ENCODE peak calls at places on chromosomes 16 and 17, in nine cellular contexts. H is prostate gland, W is RWPE2, P is gastrocnemius medialis, F is K562, G is mammary epithelial cell, U is sigmoid colon, B is stomach, C is Panc1. R is an unnamed sample. For H3K9me3, the result is how much of the 10 kb centered on the place peaks cover.

GRCh38 chr17:49766918-49767530 is 3.1 kb upstream of the FAM117A start:
- DNase-seq in G (no peak), H (no peak), B (no peak), W (no peak), C (no peak), F (no peak), U (no peak), P (no peak), R (no peak)

GRCh38 chr16:50679676-50680555 is 1.2 kb downstream of the SNX20 start:
- DNase-seq in C (no peak), H (no peak), W (no peak), B (no peak), U (no peak), G (no peak), F (no peak), P (no peak), R (no peak)

GRCh38 chr16:3007957-3008748 is 4.6 kb upstream of the CLDN9 start:
- DNase-seq in P (no peak), H (no peak), F (peak), U (no peak), B (no peak), G (no peak), C (no peak), W (no peak), R (no peak)

GRCh38 chr17:74527081-74527480 is 4.2 kb downstream of the CD300LB start:
- DNase-seq in P (no peak), B (no peak), C (no peak), U (no peak), H (no peak), G (no peak), W (no peak), F (no peak), R (no peak)

GRCh38 chr17:76725580-76726230 is 701 bp downstream of the JMJD6 start:
- DNase-seq in B (peak), F (peak), P (peak), C (no peak), G (peak), W (no peak), U (peak), H (peak), R (peak)

GRCh38 chr16:21301895-21302291 is 23.8 kb upstream of the CRYM start:
- DNase-seq in U (no peak), P (no peak), C (peak), F (no peak), B (no peak), H (no peak), G (no peak), W (no peak), R (no peak)

GRCh38 chr16:70804153-70804728 is 3.3 kb upstream of the VAC14 start:
- DNase-seq in H (no peak), G (peak), F (no peak), C (peak), U (no peak), W (no peak), B (no peak), P (no peak), R (no peak)

GRCh38 chr17:57288034-57288752 is 31.9 kb downstream of the MSI2 start:
- DNase-seq in F (no peak), W (no peak), G (no peak), H (no peak), B (no peak), U (no peak), C (no peak), P (peak), R (peak)

GRCh38 chr16:4860727-4861342 is 13.6 kb downstream of the UBN1 start:
- DNase-seq in G (no peak), U (no peak), H (no peak), C (no peak), B (no peak), W (no peak), P (no peak), F (no peak), R (no peak)

DNA sequence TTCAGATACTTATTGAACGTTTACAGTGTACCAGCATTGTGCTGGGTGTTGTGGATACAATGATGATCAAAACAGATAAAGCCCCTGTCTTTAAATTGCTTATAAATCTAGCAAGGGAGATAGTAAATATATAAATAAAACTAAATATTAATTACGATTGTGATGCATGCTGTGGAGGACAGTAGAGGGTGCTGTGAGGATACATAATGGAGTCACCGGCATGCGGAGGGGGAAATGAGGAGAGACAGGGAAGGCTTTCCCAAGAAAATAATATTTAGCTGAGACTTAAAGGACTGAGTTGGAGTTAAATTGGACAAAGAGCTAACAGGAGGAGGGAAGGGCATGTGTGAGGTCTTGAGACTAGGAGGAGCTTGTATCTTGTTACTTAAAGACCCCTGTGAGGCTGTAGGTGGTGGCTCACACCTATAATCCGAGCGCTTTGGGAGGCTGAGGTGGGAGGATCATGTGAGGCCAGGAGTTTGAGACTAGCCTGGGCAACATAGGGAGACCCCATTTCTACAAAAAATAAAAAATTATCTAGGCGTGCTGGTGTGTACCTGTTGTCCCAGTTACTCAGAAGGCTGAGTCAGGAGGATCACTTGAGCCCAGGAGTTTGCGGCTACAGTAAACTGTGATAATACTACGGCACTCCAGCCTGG is 2.4 kb downstream of the DHRS7B start:
- DNase-seq in H (peak), B (no peak), U (no peak), P (peak), F (no peak), C (no peak), G (no peak), W (no peak), R (peak)
- TF ChIP-seq CTCF in H (no peak), B (no peak), U (peak), P (peak), F (peak), C (peak), G (peak), W (peak), R (peak)

DNA sequence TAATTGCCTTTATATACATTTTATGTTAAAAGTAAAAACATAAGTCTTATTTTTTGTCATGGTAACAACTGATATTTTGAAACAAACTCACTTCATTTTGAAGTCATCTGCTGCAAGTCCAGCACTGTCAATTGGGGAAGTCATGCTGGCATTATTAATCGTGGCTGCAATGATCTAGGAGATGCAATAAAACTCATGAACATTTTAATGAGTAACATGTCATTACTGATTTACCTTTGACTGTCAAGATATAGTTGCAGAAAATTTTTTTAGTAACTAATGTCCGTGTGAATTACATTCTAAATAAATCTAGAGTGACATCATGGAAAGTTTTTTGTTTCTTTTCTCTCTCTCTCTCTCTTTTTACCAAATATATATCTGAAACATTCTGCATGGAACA is 17.4 kb upstream of the KRT24 start:
- DNase-seq in U (no peak), W (no peak), H (no peak), F (no peak), C (no peak), G (no peak), B (no peak), P (no peak), R (no peak)
- H3K4me3 ChIP-seq in U (no peak), W (no peak), H (no peak), F (no peak), C (no peak), G (no peak), B (no peak), P (no peak), R (no peak)

DNA sequence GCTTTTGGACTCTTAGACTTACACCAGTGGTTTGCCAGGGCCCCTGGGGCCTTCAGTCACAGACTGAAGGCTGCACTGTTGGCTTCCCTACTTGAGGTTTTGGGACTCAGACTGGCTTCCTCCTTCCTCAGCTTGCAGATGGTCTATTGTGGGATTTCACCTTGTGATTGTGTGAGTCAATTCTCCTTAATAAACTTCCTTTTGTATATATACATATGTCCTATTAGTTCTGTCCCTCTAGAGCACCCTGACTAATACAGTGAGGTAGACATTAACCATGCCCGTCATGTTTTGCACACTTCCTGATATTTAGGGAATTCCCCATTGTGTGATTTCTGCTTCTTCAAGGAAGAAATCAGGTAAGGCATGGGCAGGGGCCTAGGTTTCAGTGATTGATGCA is 147.8 kb upstream of the CA10 start:
- DNase-seq in H (no peak), F (no peak), W (no peak), P (no peak), U (no peak), B (no peak), G (peak), C (no peak), R (no peak)
- H3K9me3 ChIP-seq in H (under half), F (under half), W (under half), P (under half), U (under half), B (under half), G (under half), C (under half), R (under half)

GRCh38 chr17:10116676-10117075 is 81.7 kb downstream of the GAS7 start:
- DNase-seq in G (no peak), P (no peak), U (no peak), H (no peak), B (no peak), F (no peak), W (no peak), C (no peak), R (no peak)

GRCh38 chr17:10117085-10117484 is 81.3 kb downstream of the GAS7 start:
- DNase-seq in C (no peak), G (no peak), H (no peak), F (no peak), W (no peak), B (no peak), P (no peak), U (no peak), R (no peak)

GRCh38 chr17:10116267-10116666 is 82.1 kb downstream of the GAS7 start:
- DNase-seq in U (peak), B (no peak), G (no peak), H (no peak), F (no peak), P (no peak), C (no peak), W (no peak), R (no peak)

GRCh38 chr17:10118788-10119130 is 79.6 kb downstream of the GAS7 start:
- DNase-seq in B (no peak), W (no peak), H (no peak), F (no peak), C (no peak), P (no peak), U (peak), G (no peak), R (no peak)

DNA sequence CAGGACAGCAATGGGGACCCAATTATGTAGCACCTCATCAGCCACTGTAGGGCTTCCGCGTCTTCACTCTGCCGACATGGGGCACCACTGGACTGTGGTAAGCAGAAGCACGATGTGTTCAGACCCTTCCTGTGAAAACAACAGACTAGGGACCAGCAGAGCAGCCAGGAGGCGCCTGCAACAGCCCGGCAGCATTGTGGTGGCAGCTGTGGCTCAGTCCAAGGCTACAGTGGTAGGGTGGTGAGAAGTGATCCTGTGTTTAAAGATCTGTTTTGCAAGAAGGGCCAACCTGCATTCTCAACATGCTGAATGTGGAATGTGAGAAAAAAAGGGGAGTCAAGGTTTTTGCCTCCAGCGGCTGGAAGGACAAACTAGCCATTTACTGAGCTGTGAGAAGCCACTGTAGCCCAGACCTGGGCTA is 80.8 kb downstream of the GAS7 start:
- DNase-seq in H (no peak), F (no peak), W (no peak), U (peak), C (no peak), P (no peak), G (no peak), B (no peak), R (no peak)
- TF ChIP-seq CTCF in H (no peak), F (no peak), W (no peak), U (no peak), C (no peak), P (no peak), G (no peak), B (no peak), R (no peak)

R was measured in adrenal gland.